ENCODE peak calls at places on chromosome 20, in four cellular contexts. G, R, B and W are unnamed samples.
A peak's percentile ranks its signal among the peaks of the same experiment; 100 is the strongest.

GRCh38 chr20:5945963-5946362 is 4.4 kb downstream of the TRMT6 start:
- DNase-seq in R (no peak), B (no peak), G (peak; percentile 23), W (no peak)

GRCh38 chr20:40666336-40666735 is 22.7 kb downstream of the MAFB start:
- DNase-seq in G (no peak), R (no peak), B (no peak), W (no peak)

GRCh38 chr20:24605937-24606455 is 136.6 kb downstream of the SYNDIG1 start:
- DNase-seq in B (no peak), G (no peak), R (no peak), W (no peak)

GRCh38 chr20:59008715-59009336 is 1.8 kb upstream of the CTSZ start:
- DNase-seq in R (no peak), B (peak; percentile 2), G (no peak), W (no peak)

GRCh38 chr20:24648481-24648880 is 179.1 kb downstream of the SYNDIG1 start:
- DNase-seq in G (peak; percentile 55), B (no peak), R (peak; percentile 8), W (no peak)

GRCh38 chr20:40741507-40742106 is 52.6 kb upstream of the MAFB start:
- DNase-seq in B (peak; percentile 26), R (no peak), G (peak; percentile 61), W (peak; percentile 61)

GRCh38 chr20:61185841-61186601 is 66.0 kb upstream of the CDH4 start:
- DNase-seq in B (no peak), G (peak; percentile 76), R (no peak), W (no peak)

GRCh38 chr20:17878069-17878911 is 90.3 kb downstream of the SNX5 start:
- DNase-seq in B (no peak), R (no peak), G (no peak), W (peak; percentile 36)

GRCh38 chr20:51087306-51087705 is 64.4 kb upstream of the KCNG1 start:
- DNase-seq in R (no peak), B (no peak), G (no peak), W (no peak)

GRCh38 chr20:826695-827323 is 6.7 kb upstream of the FAM110A start:
- DNase-seq in G (no peak), R (no peak), B (no peak), W (peak; percentile 20)

GRCh38 chr20:40471261-40471629 is 217.8 kb downstream of the MAFB start:
- DNase-seq in G (no peak), R (no peak), B (no peak), W (no peak)

GRCh38 chr20:1275919-1276318 is 9.8 kb downstream of the SNPH start:
- DNase-seq in R (no peak), B (no peak), G (no peak), W (no peak)

GRCh38 chr20:58102252-58102651 is 126.2 kb downstream of the ANKRD60 start:
- DNase-seq in R (no peak), G (peak; percentile 31), B (no peak), W (no peak)

GRCh38 chr20:57450931-57451330 is 59.7 kb downstream of the RBM38 start:
- DNase-seq in R (no peak), G (no peak), B (no peak), W (no peak)

GRCh38 chr20:15342987-15343639 is 1005.7 kb upstream of the FLRT3 start:
- DNase-seq in R (no peak), G (no peak), B (no peak), W (no peak)

GRCh38 chr20:21074605-21075336 is 31.4 kb downstream of the LINC00237 start:
- DNase-seq in G (no peak), R (no peak), B (no peak), W (no peak)

GRCh38 chr20:21100590-21101452 is 5.3 kb downstream of the LINC00237 start:
- DNase-seq in R (peak; percentile 48), B (no peak), G (no peak), W (no peak)

GRCh38 chr20:61520761-61521460 is 268.9 kb downstream of the CDH4 start:
- DNase-seq in G (peak; percentile 31), B (no peak), R (peak; percentile 14), W (no peak)

GRCh38 chr20:48919882-48920526 is 1.5 kb upstream of the ARFGEF2 start:
- DNase-seq in R (no peak), G (no peak), B (no peak), W (peak; percentile 86)

DNA sequence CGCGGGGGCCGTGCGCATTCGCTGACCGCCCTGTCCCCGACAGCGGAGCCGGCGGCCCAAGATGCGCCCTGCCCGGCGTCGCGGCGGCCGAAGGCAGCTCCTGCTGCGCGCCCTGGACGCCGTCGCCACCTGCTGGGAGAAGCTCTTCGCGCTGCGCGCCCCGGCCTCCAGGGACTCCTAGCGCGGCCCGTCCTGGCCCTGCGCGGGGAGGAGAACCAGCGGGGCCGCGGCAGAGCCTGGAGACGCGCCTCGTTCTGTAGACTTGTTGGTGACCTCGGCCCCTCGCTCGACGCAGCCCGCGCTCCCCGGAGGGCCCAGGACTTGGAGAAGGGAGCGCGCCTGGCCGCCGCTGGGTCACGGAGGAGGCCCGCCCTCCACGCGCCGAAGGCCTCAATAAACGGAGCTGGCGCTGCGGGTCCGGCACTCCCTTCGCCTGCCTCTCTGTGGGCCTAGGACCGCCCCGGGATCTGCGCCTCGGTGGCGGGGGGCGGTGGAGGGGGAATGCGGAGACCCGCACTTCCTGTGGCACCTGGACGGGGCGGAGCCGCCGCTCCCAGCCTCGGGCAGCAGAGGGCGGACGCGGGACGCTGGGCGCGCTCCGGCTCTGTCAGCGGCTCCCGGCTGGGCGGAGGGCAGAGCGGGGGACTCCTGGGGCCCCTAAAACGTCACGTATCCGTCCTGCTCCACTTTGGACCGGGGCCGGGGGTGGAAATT is 2.8 kb downstream of the C20orf204 start:
- DNase-seq in G (peak; percentile 76), B (peak; percentile 91), R (peak; percentile 85), W (no peak)
- TF ChIP-seq CTCF in G (peak; percentile 51), B (peak; percentile 81), R (peak; percentile 65), W (peak; percentile 81)

DNA sequence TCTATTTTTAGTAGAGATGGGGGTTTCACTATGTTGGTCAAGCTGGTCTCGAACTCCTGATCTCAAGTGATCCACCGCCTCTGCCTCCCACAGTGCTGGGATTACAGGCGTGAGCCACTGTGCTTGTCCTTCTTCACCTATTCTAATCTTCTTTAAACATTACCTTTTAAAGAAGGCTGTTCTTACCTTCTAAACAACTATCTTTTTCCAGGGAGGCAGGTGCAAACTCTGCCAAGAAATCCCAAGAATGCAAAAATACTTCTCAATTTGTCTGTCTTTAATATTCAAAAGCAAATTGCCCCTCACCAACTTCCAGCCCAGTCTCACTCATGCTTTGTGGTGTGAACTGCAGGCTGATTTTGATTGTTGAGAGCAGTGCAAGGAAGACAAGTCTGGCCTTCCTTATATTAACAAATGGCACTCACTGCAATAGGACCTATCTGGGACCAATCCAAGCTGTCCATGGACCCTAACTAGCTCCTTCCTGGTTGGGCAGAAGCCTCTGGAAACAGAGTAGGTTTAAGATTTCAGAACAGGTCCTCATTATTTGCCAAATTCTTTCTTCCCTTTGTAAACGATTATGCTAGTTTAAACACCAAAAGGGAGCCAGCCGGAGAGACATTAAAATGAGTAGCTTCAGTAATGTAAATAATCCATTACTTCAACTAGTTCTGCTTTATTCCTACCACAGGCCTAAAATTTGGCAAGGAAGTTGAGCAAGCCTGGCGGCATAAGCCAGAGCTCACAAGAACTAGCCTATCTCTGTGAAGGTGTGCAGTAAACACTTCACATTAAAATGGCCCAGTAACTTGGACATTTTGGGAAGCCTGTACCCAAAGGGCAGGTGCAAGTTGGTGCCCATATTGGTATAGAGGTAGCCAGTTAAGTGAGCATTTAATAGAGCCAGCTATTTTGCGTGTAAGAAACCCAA is 1.6 kb downstream of the SCAND1 start:
- DNase-seq in R (no peak), G (peak; percentile 33), B (no peak), W (peak; percentile 52)
- TF ChIP-seq CTCF in R (no peak), G (no peak), B (no peak), W (no peak)

DNA sequence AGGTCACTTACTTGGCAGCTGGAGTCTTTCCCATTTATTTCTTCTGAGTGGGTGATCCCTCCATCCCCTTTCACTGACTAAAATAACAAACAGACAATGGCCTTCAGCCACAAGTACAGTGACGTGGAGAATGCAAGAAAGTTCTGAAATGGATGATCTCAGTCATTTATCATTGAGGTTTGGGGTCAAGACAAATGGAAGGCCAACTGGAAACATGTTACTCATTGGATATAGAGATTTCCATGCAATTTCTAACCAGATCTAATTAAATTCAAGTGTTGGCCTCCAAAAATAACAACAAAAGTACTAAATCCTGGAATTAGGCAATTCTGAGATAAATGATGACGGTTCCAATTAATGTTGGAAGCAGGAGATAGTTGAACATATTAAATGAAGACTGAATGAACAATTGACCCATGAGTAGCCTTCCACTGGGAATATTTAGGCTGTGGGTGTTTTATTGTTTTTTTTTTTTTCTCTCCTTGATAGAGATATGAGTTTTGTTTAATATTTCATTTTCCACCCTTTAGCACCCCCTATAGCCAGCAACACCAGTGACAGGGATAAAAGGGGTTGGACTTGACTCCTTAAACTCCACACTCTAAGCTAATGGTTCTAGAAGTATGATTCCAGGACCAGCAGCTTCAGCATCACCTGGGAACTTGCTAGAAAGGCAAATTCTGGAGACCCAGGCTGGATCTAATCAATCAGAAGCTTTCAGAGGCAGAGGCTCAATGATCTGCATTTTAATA is 112.8 kb downstream of the BCAS1 start:
- DNase-seq in R (no peak), G (peak; percentile 53), B (no peak), W (no peak)
- TF ChIP-seq CTCF in R (no peak), G (peak; percentile 21), B (peak; percentile 7), W (no peak)

GRCh38 chr20:4817230-4817671 is 95.5 kb downstream of the PRND start:
- DNase-seq in B (no peak), R (no peak), G (no peak), W (no peak)
- TF ChIP-seq CTCF in B (no peak), R (no peak), G (peak; percentile 3), W (no peak)

GRCh38 chr20:56249244-56249955 is 868 bp downstream of the MC3R start:
- DNase-seq in G (no peak), B (no peak), R (no peak), W (no peak)

GRCh38 chr20:56245761-56246160 is 2.8 kb upstream of the MC3R start:
- DNase-seq in G (no peak), B (no peak), R (no peak), W (no peak)

GRCh38 chr20:56244259-56244658 is 4.3 kb upstream of the MC3R start:
- DNase-seq in G (no peak), R (no peak), B (no peak), W (no peak)

GRCh38 chr20:56247954-56248782 is at the start of gene MC3R:
- DNase-seq in R (no peak), G (peak; percentile 52), B (no peak), W (no peak)
- TF ChIP-seq CTCF in R (peak; percentile 26), G (peak; percentile 38), B (peak; percentile 62), W (peak; percentile 44)

GRCh38 chr20:62624325-62624690 is 18.0 kb upstream of the SLCO4A1 start:
- DNase-seq in R (peak; percentile 81), G (no peak), B (no peak), W (no peak)
- TF ChIP-seq CTCF in R (peak; percentile 70), G (no peak), B (no peak), W (peak; percentile 25)

GRCh38 chr20:45545754-45546453 is 1.3 kb downstream of the EPPIN start:
- DNase-seq in B (no peak), R (no peak), G (peak; percentile 50), W (no peak)
- TF ChIP-seq CTCF in B (peak; percentile 39), R (peak; percentile 46), G (peak; percentile 26), W (no peak)